ENCODE peak calls at places on chromosomes 12 and 14, in nine cellular contexts. J is uterus, N is lower lobe of right lung, R is spleen, K is dorsolateral prefrontal cortex, W is upper lobe of right lung, G is GM23338, Z is left ventricle myocardium inferior, H is suprapubic skin. O is an unnamed sample.

GRCh38 chr12:94148841-94149780 is 734 bp downstream of the PLXNC1 start:
- DNase-seq in J (peak), N (peak), R (peak), K (peak), W (no peak), G (peak), Z (peak), H (no peak), O (peak)

GRCh38 chr12:93678779-93679178 is 1.6 kb downstream of the CRADD start:
- DNase-seq in J (no peak), N (no peak), R (no peak), K (no peak), W (no peak), G (no peak), Z (no peak), H (no peak), O (no peak)

GRCh38 chr14:91349481-91350074 is 68.0 kb downstream of the CCDC88C start:
- DNase-seq in J (no peak), N (no peak), R (peak), K (no peak), W (no peak), G (no peak), Z (no peak), H (no peak), O (no peak)

GRCh38 chr14:68214431-68214830 is 394.9 kb downstream of the RAD51B start:
- DNase-seq in J (no peak), N (no peak), R (no peak), K (no peak), W (no peak), G (no peak), Z (no peak), H (no peak), O (no peak)

GRCh38 chr12:29157486-29157946 is 8.4 kb downstream of the FAR2 start:
- DNase-seq in J (no peak), N (no peak), R (no peak), K (no peak), W (no peak), G (no peak), Z (no peak), H (no peak), O (no peak)

GRCh38 chr14:73233564-73233963 is 3.7 kb upstream of the PAPLN start:
- DNase-seq in J (no peak), N (no peak), R (no peak), K (no peak), W (no peak), G (no peak), Z (no peak), H (no peak), O (no peak)

GRCh38 chr12:91388573-91388972 is 206.0 kb upstream of the DCN start:
- DNase-seq in J (no peak), N (no peak), R (no peak), K (no peak), W (no peak), G (no peak), Z (no peak), H (no peak), O (no peak)

GRCh38 chr14:102507891-102508312 is 1.7 kb downstream of the ANKRD9 start:
- DNase-seq in J (no peak), N (no peak), R (no peak), K (no peak), W (peak), G (peak), Z (no peak), H (no peak), O (no peak)

GRCh38 chr14:85579957-85580356 is 50.0 kb downstream of the FLRT2 start:
- DNase-seq in J (no peak), N (no peak), R (no peak), K (no peak), W (no peak), G (no peak), Z (no peak), H (no peak), O (no peak)

GRCh38 chr12:54225666-54226065 is 36.9 kb upstream of the SMUG1 start:
- DNase-seq in J (no peak), N (no peak), R (no peak), K (no peak), W (no peak), G (no peak), Z (no peak), H (no peak), O (no peak)

GRCh38 chr14:99855271-99855670 is 62.1 kb downstream of the EML1 start:
- DNase-seq in J (no peak), N (no peak), R (no peak), K (no peak), W (no peak), G (no peak), Z (no peak), H (no peak), O (no peak)

GRCh38 chr14:71070169-71070568 is 162.9 kb downstream of the PCNX1 start:
- DNase-seq in J (no peak), N (no peak), R (no peak), K (no peak), W (no peak), G (no peak), Z (no peak), H (no peak), O (no peak)

GRCh38 chr12:99386907-99387306 is 260.6 kb upstream of the GARIN6 start:
- DNase-seq in J (no peak), N (no peak), R (no peak), K (no peak), W (no peak), G (peak), Z (no peak), H (no peak), O (no peak)

GRCh38 chr12:60522684-60523083 is 926.9 kb downstream of the SLC16A7 start:
- DNase-seq in J (no peak), N (no peak), R (no peak), K (no peak), W (no peak), G (no peak), Z (no peak), H (no peak), O (no peak)

GRCh38 chr14:29220077-29220476 is 453.5 kb downstream of the FOXG1 start:
- DNase-seq in J (no peak), N (no peak), R (no peak), K (no peak), W (no peak), G (no peak), Z (no peak), H (no peak), O (peak)

DNA sequence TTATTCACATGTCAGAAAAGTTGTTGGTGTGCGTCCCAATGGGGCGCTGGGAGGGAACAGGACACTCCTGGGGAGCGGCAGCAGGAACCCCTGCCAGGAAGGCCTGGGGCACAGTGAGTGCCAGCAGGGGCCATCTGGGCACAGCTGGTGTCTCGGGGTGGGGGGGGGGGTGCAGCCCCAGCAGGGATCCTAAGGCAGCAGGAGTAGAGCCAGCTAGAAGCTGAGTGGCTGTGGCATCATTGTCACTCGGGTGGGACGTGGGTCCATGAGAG is 1.9 kb downstream of the ZBTB42 start:
- DNase-seq in J (no peak), N (no peak), R (no peak), K (no peak), W (no peak), G (no peak), Z (no peak), H (no peak), O (no peak)
- H3K4me3 ChIP-seq in J (no peak), N (peak), R (no peak), K (no peak), W (peak), G (no peak), Z (no peak), H (no peak), O (no peak)

GRCh38 chr12:47822863-47823262 is 3.2 kb upstream of the HDAC7 start:
- DNase-seq in J (no peak), N (no peak), R (no peak), K (no peak), W (no peak), G (no peak), Z (no peak), H (no peak), O (no peak)
- H3K27ac ChIP-seq in J (peak), N (peak), R (peak), K (no peak), W (peak), G (no peak), Z (peak), H (peak), O (no peak)

GRCh38 chr12:12520278-12520677 is 42.4 kb downstream of the DUSP16 start:
- DNase-seq in J (no peak), N (no peak), R (no peak), K (no peak), W (no peak), G (no peak), Z (no peak), H (no peak), O (no peak)
- H3K4me3 ChIP-seq in J (no peak), N (no peak), R (no peak), K (peak), W (no peak), G (no peak), Z (no peak), H (no peak), O (no peak)

DNA sequence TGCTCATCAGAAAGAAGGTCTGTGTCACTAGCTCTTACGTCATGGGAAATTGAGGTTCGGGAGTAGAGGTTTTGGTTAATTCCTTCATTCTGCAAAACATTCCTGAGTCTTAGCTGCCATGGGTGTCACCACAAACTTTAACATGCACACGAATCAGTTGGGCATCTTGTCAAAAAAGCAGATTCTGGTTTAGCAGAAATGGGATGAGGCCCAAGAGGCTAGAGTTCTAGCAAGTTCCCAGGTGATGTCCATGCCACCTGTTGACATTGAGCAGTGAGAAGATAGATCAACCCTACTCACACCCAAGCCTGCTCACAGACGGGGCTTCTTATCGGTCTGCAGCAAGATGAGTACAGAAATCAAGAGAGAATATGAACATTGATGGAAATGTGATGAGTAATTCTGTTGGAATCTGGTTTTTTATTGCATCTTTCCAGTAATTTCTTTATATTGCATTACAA is 11.7 kb upstream of the RIN3 start:
- DNase-seq in J (no peak), N (no peak), R (no peak), K (no peak), W (no peak), G (no peak), Z (no peak), H (no peak), O (no peak)
- H3K27ac ChIP-seq in J (no peak), N (no peak), R (no peak), K (no peak), W (no peak), G (no peak), Z (no peak), H (no peak), O (no peak)

O was measured in WERI-Rb-1.